ENCODE peak calls at places on chromosome 10, in ten cellular contexts. F, P, H, T, Q, Y, D, C, K and L are unnamed samples.

GRCh38 chr10:110273474-110273873 is 31.2 kb downstream of the SMNDC1 start:
- DNase-seq in F (peak), P (peak), H (no peak), T (peak), Q (no peak), Y (no peak), D (peak), C (no peak), K (peak), L (peak)

GRCh38 chr10:70776455-70777005 is 8.6 kb downstream of the TBATA start:
- DNase-seq in F (no peak), P (no peak), H (no peak), T (no peak), Q (no peak), Y (no peak), D (no peak), C (no peak), K (no peak), L (no peak)

GRCh38 chr10:84123362-84123761 is 15.9 kb upstream of the GHITM start:
- DNase-seq in F (no peak), P (no peak), H (no peak), T (no peak), Q (no peak), Y (no peak), D (no peak), C (no peak), K (no peak), L (no peak)

GRCh38 chr10:46250481-46250880 is 36.3 kb upstream of the ANTXRL start:
- DNase-seq in F (no peak), P (no peak), H (no peak), T (no peak), Q (no peak), Y (no peak), D (no peak), C (no peak), K (no peak), L (no peak)

GRCh38 chr10:114777415-114777814 is 44.2 kb upstream of the FHIP2A start:
- DNase-seq in F (no peak), P (no peak), H (no peak), T (no peak), Q (no peak), Y (no peak), D (no peak), C (no peak), K (no peak), L (no peak)

GRCh38 chr10:52526251-52526823 is 212.3 kb downstream of the DKK1 start:
- DNase-seq in F (peak), P (no peak), H (no peak), T (no peak), Q (no peak), Y (no peak), D (peak), C (no peak), K (peak), L (no peak)

GRCh38 chr10:4102802-4103344 is 317.9 kb upstream of the KLF6 start:
- DNase-seq in F (no peak), P (no peak), H (no peak), T (no peak), Q (no peak), Y (no peak), D (peak), C (no peak), K (no peak), L (no peak)

GRCh38 chr10:5647507-5648240 is 18.7 kb downstream of the ASB13 start:
- DNase-seq in F (no peak), P (no peak), H (no peak), T (no peak), Q (no peak), Y (no peak), D (no peak), C (no peak), K (no peak), L (no peak)

GRCh38 chr10:132844069-132844809 is 58.3 kb upstream of the NKX6-2 start:
- DNase-seq in F (no peak), P (no peak), H (no peak), T (no peak), Q (no peak), Y (no peak), D (no peak), C (no peak), K (no peak), L (no peak)

GRCh38 chr10:121302541-121303180 is 295.6 kb downstream of the FGFR2 start:
- DNase-seq in F (no peak), P (no peak), H (no peak), T (no peak), Q (no peak), Y (no peak), D (peak), C (no peak), K (no peak), L (no peak)

GRCh38 chr10:123726826-123727225 is 60.7 kb downstream of the GPR26 start:
- DNase-seq in F (no peak), P (no peak), H (no peak), T (no peak), Q (no peak), Y (no peak), D (no peak), C (no peak), K (no peak), L (no peak)

GRCh38 chr10:14543048-14543903 is 212.6 kb upstream of the FRMD4A start:
- DNase-seq in F (peak), P (peak), H (no peak), T (no peak), Q (no peak), Y (no peak), D (no peak), C (no peak), K (peak), L (no peak)